ENCODE peak calls at places on chromosome 17, in four cellular contexts. One of them, this sample, is unnamed.

GRCh38 chr17:45310380-45311324 is 6.2 kb downstream of the MAP3K14 start:
- DNase-seq in heart left ventricle: no peak
- DNase-seq in kidney epithelial cell: no peak
- DNase-seq in brain microvascular endothelial cell: no peak
- DNase-seq in this sample: no peak

GRCh38 chr17:35807371-35808144 is 1.7 kb upstream of the TAF15 start:
- DNase-seq in heart left ventricle: no peak
- DNase-seq in kidney epithelial cell: no peak
- DNase-seq in brain microvascular endothelial cell: no peak
- DNase-seq in this sample: no peak

GRCh38 chr17:83125515-83126274 is 46.3 kb downstream of the METRNL start:
- DNase-seq in heart left ventricle: peak; percentile 68
- DNase-seq in kidney epithelial cell: no peak
- DNase-seq in brain microvascular endothelial cell: no peak
- DNase-seq in this sample: no peak

GRCh38 chr17:37551788-37552187 is 57.4 kb downstream of the SYNRG start:
- DNase-seq in heart left ventricle: no peak
- DNase-seq in kidney epithelial cell: no peak
- DNase-seq in brain microvascular endothelial cell: no peak
- DNase-seq in this sample: no peak

GRCh38 chr17:63035695-63036094 is 69.7 kb downstream of the TANC2 start:
- DNase-seq in heart left ventricle: no peak
- DNase-seq in kidney epithelial cell: no peak
- DNase-seq in brain microvascular endothelial cell: no peak
- DNase-seq in this sample: no peak

GRCh38 chr17:37607637-37608368 is 1.4 kb downstream of the SYNRG start:
- DNase-seq in heart left ventricle: no peak
- DNase-seq in kidney epithelial cell: no peak
- DNase-seq in brain microvascular endothelial cell: no peak
- DNase-seq in this sample: no peak

GRCh38 chr17:41812176-41813038 is at the start of gene FKBP10:
- DNase-seq in heart left ventricle: peak; percentile 79
- DNase-seq in kidney epithelial cell: no peak
- DNase-seq in brain microvascular endothelial cell: peak; percentile 87
- DNase-seq in this sample: no peak

GRCh38 chr17:75485688-75486087 is 29.3 kb downstream of the TMEM94 start:
- DNase-seq in heart left ventricle: no peak
- DNase-seq in kidney epithelial cell: no peak
- DNase-seq in brain microvascular endothelial cell: no peak
- DNase-seq in this sample: no peak

GRCh38 chr17:73952136-73952497 is 251.4 kb upstream of the RPL38 start:
- DNase-seq in heart left ventricle: no peak
- DNase-seq in kidney epithelial cell: no peak
- DNase-seq in brain microvascular endothelial cell: no peak
- DNase-seq in this sample: no peak

GRCh38 chr17:13725286-13725990 is 123.7 kb upstream of the HS3ST3A1 start:
- DNase-seq in heart left ventricle: no peak
- DNase-seq in kidney epithelial cell: no peak
- DNase-seq in brain microvascular endothelial cell: peak; percentile 13
- DNase-seq in this sample: no peak

GRCh38 chr17:79003661-79004411 is 5.7 kb downstream of the CANT1 start:
- DNase-seq in heart left ventricle: no peak
- DNase-seq in kidney epithelial cell: no peak
- DNase-seq in brain microvascular endothelial cell: no peak
- DNase-seq in this sample: no peak

GRCh38 chr17:45240905-45241314 is 19.2 kb downstream of the FMNL1 start:
- DNase-seq in heart left ventricle: no peak
- DNase-seq in kidney epithelial cell: no peak
- DNase-seq in brain microvascular endothelial cell: no peak
- DNase-seq in this sample: no peak

GRCh38 chr17:6712058-6712853 is 913 bp downstream of the SLC13A5 start:
- DNase-seq in heart left ventricle: no peak
- DNase-seq in kidney epithelial cell: peak; percentile 7
- DNase-seq in brain microvascular endothelial cell: no peak
- DNase-seq in this sample: no peak

GRCh38 chr17:31273511-31273910 is 23.5 kb downstream of the OMG start:
- DNase-seq in heart left ventricle: no peak
- DNase-seq in kidney epithelial cell: no peak
- DNase-seq in brain microvascular endothelial cell: no peak
- DNase-seq in this sample: no peak

GRCh38 chr17:73227379-73227778 is 34.3 kb downstream of the CPSF4L start:
- DNase-seq in heart left ventricle: no peak
- DNase-seq in kidney epithelial cell: no peak
- DNase-seq in brain microvascular endothelial cell: no peak
- DNase-seq in this sample: no peak

GRCh38 chr17:44361292-44362055 is 2.2 kb downstream of the FAM171A2 start:
- DNase-seq in heart left ventricle: no peak
- DNase-seq in kidney epithelial cell: no peak
- DNase-seq in brain microvascular endothelial cell: no peak
- DNase-seq in this sample: no peak

GRCh38 chr17:12591336-12591735 is 74.4 kb upstream of the MYOCD start:
- DNase-seq in heart left ventricle: no peak
- DNase-seq in kidney epithelial cell: peak; percentile 47
- DNase-seq in brain microvascular endothelial cell: peak; percentile 78
- DNase-seq in this sample: no peak

GRCh38 chr17:21076242-21076641 is 33.4 kb upstream of the USP22 start:
- DNase-seq in heart left ventricle: no peak
- DNase-seq in kidney epithelial cell: no peak
- DNase-seq in brain microvascular endothelial cell: no peak
- DNase-seq in this sample: no peak

GRCh38 chr17:78600181-78600651 is 23.0 kb upstream of the DNAH17 start:
- DNase-seq in heart left ventricle: peak; percentile 61
- DNase-seq in kidney epithelial cell: peak; percentile 31
- DNase-seq in brain microvascular endothelial cell: no peak
- DNase-seq in this sample: no peak

GRCh38 chr17:59856859-59857794 is 35.6 kb downstream of the TUBD1 start:
- DNase-seq in heart left ventricle: no peak
- DNase-seq in kidney epithelial cell: no peak
- DNase-seq in brain microvascular endothelial cell: no peak
- DNase-seq in this sample: no peak

GRCh38 chr17:37527249-37527851 is 37.7 kb downstream of the DUSP14 start:
- DNase-seq in heart left ventricle: no peak
- DNase-seq in kidney epithelial cell: peak; percentile 21
- DNase-seq in brain microvascular endothelial cell: peak; percentile 16
- DNase-seq in this sample: no peak

GRCh38 chr17:1733759-1734158 is 8.9 kb upstream of the SERPINF2 start:
- DNase-seq in heart left ventricle: no peak
- DNase-seq in kidney epithelial cell: no peak
- DNase-seq in brain microvascular endothelial cell: no peak
- DNase-seq in this sample: no peak

GRCh38 chr17:80538484-80538883 is 6.2 kb upstream of the RPTOR start:
- DNase-seq in heart left ventricle: no peak
- DNase-seq in kidney epithelial cell: no peak
- DNase-seq in brain microvascular endothelial cell: no peak
- DNase-seq in this sample: no peak

GRCh38 chr17:80544655-80545498 is at the start of gene RPTOR:
- DNase-seq in heart left ventricle: peak; percentile 93
- DNase-seq in kidney epithelial cell: peak; percentile 59
- DNase-seq in brain microvascular endothelial cell: peak; percentile 91
- DNase-seq in this sample: peak; percentile 46

GRCh38 chr17:80539022-80539421 is 5.6 kb upstream of the RPTOR start:
- DNase-seq in heart left ventricle: no peak
- DNase-seq in kidney epithelial cell: no peak
- DNase-seq in brain microvascular endothelial cell: no peak
- DNase-seq in this sample: no peak
- H3K4me3 ChIP-seq in heart left ventricle: no peak overlapping the region
- H3K4me3 ChIP-seq in kidney epithelial cell: no peak overlapping the region
- H3K4me3 ChIP-seq in brain microvascular endothelial cell: no peak overlapping the region
- H3K4me3 ChIP-seq in this sample: no peak overlapping the region

DNA sequence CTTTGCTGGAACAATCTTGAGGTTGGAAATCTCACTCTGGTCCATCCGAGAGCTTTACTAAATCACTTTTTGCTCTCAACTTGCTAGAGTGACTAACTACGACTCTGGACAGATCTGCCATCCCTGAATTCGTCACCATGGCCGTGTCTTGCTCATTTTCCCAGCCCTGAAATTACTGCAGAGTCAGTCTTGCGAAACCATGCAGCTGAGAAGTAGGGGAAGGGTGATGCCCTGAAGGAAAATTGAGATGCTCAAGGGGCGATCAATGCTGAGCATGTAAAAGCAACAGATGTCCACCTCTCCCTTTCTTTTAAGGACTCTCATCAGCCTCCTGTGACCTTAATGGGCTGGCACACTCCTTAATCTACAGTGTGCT is 18.8 kb downstream of the PCTP start:
- DNase-seq in heart left ventricle: no peak
- DNase-seq in kidney epithelial cell: no peak
- DNase-seq in brain microvascular endothelial cell: peak; percentile 33
- DNase-seq in this sample: peak; percentile 59
- TF ChIP-seq CTCF in heart left ventricle: no peak
- TF ChIP-seq CTCF in kidney epithelial cell: no peak
- TF ChIP-seq CTCF in brain microvascular endothelial cell: no peak
- TF ChIP-seq CTCF in this sample: no peak

GRCh38 chr17:42853597-42853967 is 2.6 kb downstream of the AOC3 start:
- DNase-seq in heart left ventricle: no peak
- DNase-seq in kidney epithelial cell: no peak
- DNase-seq in brain microvascular endothelial cell: no peak
- DNase-seq in this sample: no peak
- H3K4me3 ChIP-seq in heart left ventricle: peak overlapping the region; percentile 53
- H3K4me3 ChIP-seq in kidney epithelial cell: no peak overlapping the region
- H3K4me3 ChIP-seq in brain microvascular endothelial cell: no peak overlapping the region
- H3K4me3 ChIP-seq in this sample: no peak overlapping the region

DNA sequence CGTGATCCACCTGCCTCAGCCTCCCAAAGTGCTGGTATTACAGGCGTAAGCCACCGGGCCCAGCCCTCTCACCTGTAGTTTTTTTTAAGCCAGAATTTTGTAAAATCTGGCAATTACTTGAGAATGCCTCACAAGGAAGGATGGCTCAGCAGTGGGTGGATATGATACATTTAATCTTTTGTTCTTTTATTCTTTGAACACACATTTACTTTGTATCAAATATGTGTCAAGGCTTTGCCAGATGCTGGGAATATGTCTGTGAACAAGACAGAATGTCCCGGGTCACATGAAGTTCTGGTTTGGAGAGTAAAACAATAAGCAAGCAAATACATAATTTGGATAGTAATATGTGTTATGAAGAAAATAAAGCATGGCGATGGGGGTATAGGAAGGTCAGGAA is 4.9 kb upstream of the COPS3 start:
- DNase-seq in heart left ventricle: no peak
- DNase-seq in kidney epithelial cell: no peak
- DNase-seq in brain microvascular endothelial cell: no peak
- DNase-seq in this sample: no peak
- TF ChIP-seq CTCF in heart left ventricle: no peak
- TF ChIP-seq CTCF in kidney epithelial cell: no peak
- TF ChIP-seq CTCF in brain microvascular endothelial cell: no peak
- TF ChIP-seq CTCF in this sample: no peak

GRCh38 chr17:77445030-77445907 is 304.5 kb downstream of the SEC14L1 start:
- DNase-seq in heart left ventricle: no peak
- DNase-seq in kidney epithelial cell: no peak
- DNase-seq in brain microvascular endothelial cell: no peak
- DNase-seq in this sample: no peak
- H3K4me3 ChIP-seq in heart left ventricle: peak overlapping the region; percentile 0
- H3K4me3 ChIP-seq in kidney epithelial cell: no peak overlapping the region
- H3K4me3 ChIP-seq in brain microvascular endothelial cell: no peak overlapping the region
- H3K4me3 ChIP-seq in this sample: no peak overlapping the region

GRCh38 chr17:20009302-20010098 is at the start of gene SPECC1:
- DNase-seq in heart left ventricle: peak; percentile 93
- DNase-seq in kidney epithelial cell: no peak
- DNase-seq in brain microvascular endothelial cell: peak; percentile 53
- DNase-seq in this sample: no peak
- TF ChIP-seq CTCF in heart left ventricle: peak; percentile 93
- TF ChIP-seq CTCF in kidney epithelial cell: no peak
- TF ChIP-seq CTCF in brain microvascular endothelial cell: peak; percentile 59
- TF ChIP-seq CTCF in this sample: peak; percentile 83

GRCh38 chr17:28466521-28467048 is 6.9 kb upstream of the SLC13A2 start:
- DNase-seq in heart left ventricle: no peak
- DNase-seq in kidney epithelial cell: no peak
- DNase-seq in brain microvascular endothelial cell: peak; percentile 16
- DNase-seq in this sample: no peak

GRCh38 chr17:28468781-28469180 is 4.7 kb upstream of the SLC13A2 start:
- DNase-seq in heart left ventricle: no peak
- DNase-seq in kidney epithelial cell: no peak
- DNase-seq in brain microvascular endothelial cell: no peak
- DNase-seq in this sample: no peak

GRCh38 chr17:28467456-28468025 is 5.9 kb upstream of the SLC13A2 start:
- DNase-seq in heart left ventricle: no peak
- DNase-seq in kidney epithelial cell: no peak
- DNase-seq in brain microvascular endothelial cell: peak; percentile 61
- DNase-seq in this sample: peak; percentile 40

GRCh38 chr17:28469376-28469775 is 4.1 kb upstream of the SLC13A2 start:
- DNase-seq in heart left ventricle: no peak
- DNase-seq in kidney epithelial cell: no peak
- DNase-seq in brain microvascular endothelial cell: no peak
- DNase-seq in this sample: no peak

GRCh38 chr17:28466001-28466400 is 7.4 kb upstream of the SLC13A2 start:
- DNase-seq in heart left ventricle: no peak
- DNase-seq in kidney epithelial cell: no peak
- DNase-seq in brain microvascular endothelial cell: no peak
- DNase-seq in this sample: no peak
- H3K4me3 ChIP-seq in heart left ventricle: no peak overlapping the region
- H3K4me3 ChIP-seq in kidney epithelial cell: no peak overlapping the region
- H3K4me3 ChIP-seq in brain microvascular endothelial cell: no peak overlapping the region
- H3K4me3 ChIP-seq in this sample: no peak overlapping the region